ENCODE peak calls at places on chromosomes 7 and 10, in six cellular contexts. One of them, this sample, is unnamed.

GRCh38 chr7:16933296-16934248 is 51.8 kb upstream of the AGR3 start:
- DNase-seq in heart right ventricle: no peak
- DNase-seq in upper lobe of right lung: no peak
- DNase-seq in transverse colon: no peak
- DNase-seq in thoracic aorta: no peak
- DNase-seq in CD8-positive, alpha-beta memory T cell: no peak
- DNase-seq in this sample: no peak

GRCh38 chr10:131786756-131787605 is 113.8 kb upstream of the PPP2R2D start:
- DNase-seq in heart right ventricle: no peak
- DNase-seq in upper lobe of right lung: no peak
- DNase-seq in transverse colon: no peak
- DNase-seq in thoracic aorta: no peak
- DNase-seq in CD8-positive, alpha-beta memory T cell: no peak
- DNase-seq in this sample: no peak

GRCh38 chr10:133141144-133141962 is 18.7 kb upstream of the KNDC1 start:
- DNase-seq in heart right ventricle: no peak
- DNase-seq in upper lobe of right lung: no peak
- DNase-seq in transverse colon: no peak
- DNase-seq in thoracic aorta: no peak
- DNase-seq in CD8-positive, alpha-beta memory T cell: no peak
- DNase-seq in this sample: no peak

GRCh38 chr10:69075431-69075830 is 12.5 kb upstream of the SRGN start:
- DNase-seq in heart right ventricle: no peak
- DNase-seq in upper lobe of right lung: no peak
- DNase-seq in transverse colon: no peak
- DNase-seq in thoracic aorta: no peak
- DNase-seq in CD8-positive, alpha-beta memory T cell: no peak
- DNase-seq in this sample: no peak

GRCh38 chr10:110226926-110227641 is 19.7 kb downstream of the MXI1 start:
- DNase-seq in heart right ventricle: peak; percentile 82
- DNase-seq in upper lobe of right lung: peak; percentile 91
- DNase-seq in transverse colon: peak; percentile 75
- DNase-seq in thoracic aorta: peak; percentile 40
- DNase-seq in CD8-positive, alpha-beta memory T cell: peak; percentile 69
- DNase-seq in this sample: peak; percentile 86

GRCh38 chr7:93461350-93461749 is 113.2 kb downstream of the CALCR start:
- DNase-seq in heart right ventricle: no peak
- DNase-seq in upper lobe of right lung: no peak
- DNase-seq in transverse colon: no peak
- DNase-seq in thoracic aorta: no peak
- DNase-seq in CD8-positive, alpha-beta memory T cell: no peak
- DNase-seq in this sample: no peak

GRCh38 chr10:53836638-53837037 is 964.4 kb downstream of the PCDH15 start:
- DNase-seq in heart right ventricle: no peak
- DNase-seq in upper lobe of right lung: no peak
- DNase-seq in transverse colon: no peak
- DNase-seq in thoracic aorta: no peak
- DNase-seq in CD8-positive, alpha-beta memory T cell: no peak
- DNase-seq in this sample: no peak

GRCh38 chr7:50470250-50471163 is 20.4 kb upstream of the FIGNL1 start:
- DNase-seq in heart right ventricle: no peak
- DNase-seq in upper lobe of right lung: no peak
- DNase-seq in transverse colon: no peak
- DNase-seq in thoracic aorta: no peak
- DNase-seq in CD8-positive, alpha-beta memory T cell: no peak
- DNase-seq in this sample: no peak

GRCh38 chr7:111708072-111708471 is 145.8 kb upstream of the IMMP2L start:
- DNase-seq in heart right ventricle: no peak
- DNase-seq in upper lobe of right lung: no peak
- DNase-seq in transverse colon: no peak
- DNase-seq in thoracic aorta: no peak
- DNase-seq in CD8-positive, alpha-beta memory T cell: no peak
- DNase-seq in this sample: no peak

GRCh38 chr10:62270020-62270419 is 1.4 kb upstream of the RTKN2 start:
- DNase-seq in heart right ventricle: no peak
- DNase-seq in upper lobe of right lung: no peak
- DNase-seq in transverse colon: no peak
- DNase-seq in thoracic aorta: no peak
- DNase-seq in CD8-positive, alpha-beta memory T cell: no peak
- DNase-seq in this sample: no peak

GRCh38 chr10:74290703-74291102 is 139.7 kb downstream of the ADK start:
- DNase-seq in heart right ventricle: no peak
- DNase-seq in upper lobe of right lung: no peak
- DNase-seq in transverse colon: no peak
- DNase-seq in thoracic aorta: no peak
- DNase-seq in CD8-positive, alpha-beta memory T cell: no peak
- DNase-seq in this sample: no peak
- H3K27ac ChIP-seq in heart right ventricle: peak overlapping the region; percentile 63
- H3K27ac ChIP-seq in upper lobe of right lung: no peak overlapping the region
- H3K27ac ChIP-seq in transverse colon: peak overlapping the region; percentile 23
- H3K27ac ChIP-seq in thoracic aorta: peak overlapping the region; percentile 71
- H3K27ac ChIP-seq in CD8-positive, alpha-beta memory T cell: no peak overlapping the region
- H3K27ac ChIP-seq in this sample: peak overlapping the region; percentile 62

GRCh38 chr10:121598261-121599249 is at the start of gene FGFR2:
- DNase-seq in heart right ventricle: peak; percentile 79
- DNase-seq in upper lobe of right lung: peak; percentile 92
- DNase-seq in transverse colon: peak; percentile 88
- DNase-seq in thoracic aorta: no peak
- DNase-seq in CD8-positive, alpha-beta memory T cell: peak; percentile 25
- DNase-seq in this sample: peak; percentile 92

GRCh38 chr10:121597504-121598241 is 571 bp downstream of the FGFR2 start:
- DNase-seq in heart right ventricle: peak; percentile 16
- DNase-seq in upper lobe of right lung: no peak
- DNase-seq in transverse colon: peak; percentile 20
- DNase-seq in thoracic aorta: no peak
- DNase-seq in CD8-positive, alpha-beta memory T cell: no peak
- DNase-seq in this sample: peak; percentile 71

GRCh38 chr10:121595806-121596667 is 2.2 kb downstream of the FGFR2 start:
- DNase-seq in heart right ventricle: no peak
- DNase-seq in upper lobe of right lung: no peak
- DNase-seq in transverse colon: no peak
- DNase-seq in thoracic aorta: no peak
- DNase-seq in CD8-positive, alpha-beta memory T cell: no peak
- DNase-seq in this sample: peak; percentile 44

GRCh38 chr10:121595321-121595805 is 2.9 kb downstream of the FGFR2 start:
- DNase-seq in heart right ventricle: no peak
- DNase-seq in upper lobe of right lung: no peak
- DNase-seq in transverse colon: no peak
- DNase-seq in thoracic aorta: no peak
- DNase-seq in CD8-positive, alpha-beta memory T cell: no peak
- DNase-seq in this sample: no peak

DNA sequence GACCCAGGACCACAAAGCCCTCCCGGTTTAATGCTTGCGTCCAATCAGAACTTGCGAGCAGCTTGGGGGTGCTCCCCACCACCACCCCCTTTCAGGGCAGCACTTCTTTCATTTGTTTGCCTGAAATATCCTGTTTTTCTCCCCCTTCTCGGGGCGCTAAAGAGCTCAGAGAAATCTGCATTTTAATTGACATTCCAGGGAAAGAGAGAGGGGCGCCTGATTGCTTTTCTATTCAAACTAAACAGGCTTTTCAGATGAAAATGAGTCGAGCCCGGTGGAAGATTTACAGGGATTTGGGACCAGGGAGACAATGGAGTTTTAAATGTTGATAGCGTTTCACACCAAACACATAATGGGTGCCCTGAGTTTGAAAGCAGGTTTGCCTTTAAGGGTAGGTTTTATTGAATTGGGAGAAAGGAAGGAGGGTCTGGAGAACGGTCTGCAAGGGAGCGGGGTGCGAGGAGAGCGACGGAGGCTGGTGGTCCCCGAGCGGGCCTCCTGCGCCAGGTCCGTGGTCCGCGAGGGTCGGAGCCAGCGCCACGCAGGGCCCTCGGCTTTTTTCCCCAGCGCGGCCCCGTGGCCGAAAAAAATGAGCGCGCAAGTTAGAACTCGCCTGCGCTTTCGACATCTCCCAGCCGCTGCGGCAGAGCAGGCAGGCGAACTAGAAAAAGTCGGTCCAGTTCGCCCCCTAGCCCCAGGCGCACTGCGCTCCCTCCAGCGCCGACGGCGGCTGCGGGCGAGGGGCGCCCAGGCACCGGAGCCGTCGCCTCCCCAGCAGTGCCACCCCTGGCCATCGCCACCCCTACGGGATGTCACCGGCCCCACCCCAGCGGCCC is 1.4 kb downstream of the FGFR2 start:
- DNase-seq in heart right ventricle: peak; percentile 24
- DNase-seq in upper lobe of right lung: peak; percentile 79
- DNase-seq in transverse colon: peak; percentile 55
- DNase-seq in thoracic aorta: no peak
- DNase-seq in CD8-positive, alpha-beta memory T cell: no peak
- DNase-seq in this sample: peak; percentile 72
- H3K4me1 ChIP-seq in heart right ventricle: peaks cover 14% of the 10 kb centered on the region
- H3K4me1 ChIP-seq in upper lobe of right lung: peaks cover 3% of the 10 kb centered on the region
- H3K4me1 ChIP-seq in transverse colon: peaks cover 7% of the 10 kb centered on the region
- H3K4me1 ChIP-seq in thoracic aorta: no peaks in the 10 kb centered on the region
- H3K4me1 ChIP-seq in CD8-positive, alpha-beta memory T cell: no peaks in the 10 kb centered on the region
- H3K4me1 ChIP-seq in this sample: no peaks in the 10 kb centered on the region

GRCh38 chr10:78568664-78569063 is 500.1 kb upstream of the ZMIZ1 start:
- DNase-seq in heart right ventricle: no peak
- DNase-seq in upper lobe of right lung: no peak
- DNase-seq in transverse colon: no peak
- DNase-seq in thoracic aorta: no peak
- DNase-seq in CD8-positive, alpha-beta memory T cell: no peak
- DNase-seq in this sample: no peak
- H3K27ac ChIP-seq in heart right ventricle: no peak overlapping the region
- H3K27ac ChIP-seq in upper lobe of right lung: no peak overlapping the region
- H3K27ac ChIP-seq in transverse colon: no peak overlapping the region
- H3K27ac ChIP-seq in thoracic aorta: no peak overlapping the region
- H3K27ac ChIP-seq in CD8-positive, alpha-beta memory T cell: no peak overlapping the region
- H3K27ac ChIP-seq in this sample: no peak overlapping the region

DNA sequence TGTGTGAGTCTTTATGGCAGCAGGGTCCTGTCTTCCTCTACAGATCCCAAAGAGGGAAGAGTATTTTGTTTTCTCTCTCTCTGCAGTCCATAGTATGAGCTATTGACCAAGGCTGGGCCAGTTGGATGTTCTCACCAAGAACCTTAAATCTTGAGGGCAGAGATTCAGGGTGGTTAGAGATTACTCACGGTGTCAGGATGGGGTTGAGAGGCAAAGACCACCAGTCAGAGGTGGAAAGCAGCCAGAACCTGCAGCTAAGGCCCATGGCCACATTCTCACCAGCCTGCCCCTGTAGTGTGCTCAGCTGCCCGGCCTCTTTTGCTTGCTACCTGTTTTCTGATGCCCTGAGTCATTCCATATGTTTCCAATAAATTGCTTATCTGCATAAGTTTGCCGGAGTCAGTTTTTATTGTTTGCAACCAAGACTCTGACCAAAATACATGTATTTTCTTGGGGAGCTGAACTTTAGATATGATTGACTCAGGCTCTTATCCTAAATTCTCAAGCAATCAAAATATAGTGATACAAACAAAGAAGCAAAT is 67.0 kb downstream of the MAP3K8 start:
- DNase-seq in heart right ventricle: no peak
- DNase-seq in upper lobe of right lung: no peak
- DNase-seq in transverse colon: no peak
- DNase-seq in thoracic aorta: no peak
- DNase-seq in CD8-positive, alpha-beta memory T cell: no peak
- DNase-seq in this sample: no peak
- H3K4me1 ChIP-seq in heart right ventricle: peaks cover 62% of the 10 kb centered on the region
- H3K4me1 ChIP-seq in upper lobe of right lung: peaks cover 17% of the 10 kb centered on the region
- H3K4me1 ChIP-seq in transverse colon: peaks cover 5% of the 10 kb centered on the region
- H3K4me1 ChIP-seq in thoracic aorta: peaks cover 3% of the 10 kb centered on the region
- H3K4me1 ChIP-seq in CD8-positive, alpha-beta memory T cell: peaks cover 69% of the 10 kb centered on the region
- H3K4me1 ChIP-seq in this sample: peaks cover 3% of the 10 kb centered on the region

GRCh38 chr10:88081457-88082054 is 218.1 kb downstream of the PTEN start:
- DNase-seq in heart right ventricle: no peak
- DNase-seq in upper lobe of right lung: no peak
- DNase-seq in transverse colon: no peak
- DNase-seq in thoracic aorta: no peak
- DNase-seq in CD8-positive, alpha-beta memory T cell: no peak
- DNase-seq in this sample: no peak

GRCh38 chr10:88074971-88075370 is 211.5 kb downstream of the PTEN start:
- DNase-seq in heart right ventricle: no peak
- DNase-seq in upper lobe of right lung: no peak
- DNase-seq in transverse colon: no peak
- DNase-seq in thoracic aorta: no peak
- DNase-seq in CD8-positive, alpha-beta memory T cell: no peak
- DNase-seq in this sample: no peak

GRCh38 chr10:88080213-88080612 is 216.8 kb downstream of the PTEN start:
- DNase-seq in heart right ventricle: no peak
- DNase-seq in upper lobe of right lung: no peak
- DNase-seq in transverse colon: no peak
- DNase-seq in thoracic aorta: no peak
- DNase-seq in CD8-positive, alpha-beta memory T cell: no peak
- DNase-seq in this sample: no peak

GRCh38 chr10:88076027-88076880 is 212.8 kb downstream of the PTEN start:
- DNase-seq in heart right ventricle: no peak
- DNase-seq in upper lobe of right lung: no peak
- DNase-seq in transverse colon: no peak
- DNase-seq in thoracic aorta: no peak
- DNase-seq in CD8-positive, alpha-beta memory T cell: no peak
- DNase-seq in this sample: no peak

GRCh38 chr10:88077977-88078376 is 214.6 kb downstream of the PTEN start:
- DNase-seq in heart right ventricle: no peak
- DNase-seq in upper lobe of right lung: no peak
- DNase-seq in transverse colon: no peak
- DNase-seq in thoracic aorta: no peak
- DNase-seq in CD8-positive, alpha-beta memory T cell: no peak
- DNase-seq in this sample: no peak
- H3K27ac ChIP-seq in heart right ventricle: no peak overlapping the region
- H3K27ac ChIP-seq in upper lobe of right lung: no peak overlapping the region
- H3K27ac ChIP-seq in transverse colon: no peak overlapping the region
- H3K27ac ChIP-seq in thoracic aorta: no peak overlapping the region
- H3K27ac ChIP-seq in CD8-positive, alpha-beta memory T cell: no peak overlapping the region
- H3K27ac ChIP-seq in this sample: no peak overlapping the region

GRCh38 chr7:46720761-46721160 is 799.7 kb upstream of the IGFBP3 start:
- DNase-seq in heart right ventricle: no peak
- DNase-seq in upper lobe of right lung: no peak
- DNase-seq in transverse colon: no peak
- DNase-seq in thoracic aorta: no peak
- DNase-seq in CD8-positive, alpha-beta memory T cell: no peak
- DNase-seq in this sample: no peak

GRCh38 chr7:46723742-46724141 is 802.7 kb upstream of the IGFBP3 start:
- DNase-seq in heart right ventricle: no peak
- DNase-seq in upper lobe of right lung: no peak
- DNase-seq in transverse colon: no peak
- DNase-seq in thoracic aorta: no peak
- DNase-seq in CD8-positive, alpha-beta memory T cell: no peak
- DNase-seq in this sample: no peak

GRCh38 chr7:46723003-46723402 is 801.9 kb upstream of the IGFBP3 start:
- DNase-seq in heart right ventricle: no peak
- DNase-seq in upper lobe of right lung: no peak
- DNase-seq in transverse colon: no peak
- DNase-seq in thoracic aorta: no peak
- DNase-seq in CD8-positive, alpha-beta memory T cell: no peak
- DNase-seq in this sample: no peak

GRCh38 chr7:46725136-46725535 is 804.1 kb upstream of the IGFBP3 start:
- DNase-seq in heart right ventricle: no peak
- DNase-seq in upper lobe of right lung: no peak
- DNase-seq in transverse colon: no peak
- DNase-seq in thoracic aorta: no peak
- DNase-seq in CD8-positive, alpha-beta memory T cell: no peak
- DNase-seq in this sample: no peak

DNA sequence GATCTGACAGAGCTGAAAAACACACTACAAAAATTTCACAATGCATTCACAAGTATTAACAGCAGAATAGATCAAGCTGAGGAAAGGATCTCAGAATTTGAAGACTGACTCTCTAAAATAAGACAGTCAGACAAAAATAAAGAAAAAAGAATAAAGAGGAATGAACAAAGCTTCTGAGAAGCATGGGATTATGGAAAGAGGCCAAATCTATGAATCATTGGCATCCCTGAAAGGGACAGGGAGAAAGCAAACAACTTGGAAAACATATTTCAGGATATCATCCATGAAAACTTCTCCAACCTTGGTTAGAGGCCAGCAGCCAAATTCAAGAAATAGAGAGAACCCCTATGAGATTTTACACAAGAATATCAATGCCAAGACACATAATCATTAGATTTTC is 804.8 kb upstream of the IGFBP3 start:
- DNase-seq in heart right ventricle: no peak
- DNase-seq in upper lobe of right lung: no peak
- DNase-seq in transverse colon: no peak
- DNase-seq in thoracic aorta: no peak
- DNase-seq in CD8-positive, alpha-beta memory T cell: no peak
- DNase-seq in this sample: no peak
- H3K4me1 ChIP-seq in heart right ventricle: no peaks in the 10 kb centered on the region
- H3K4me1 ChIP-seq in upper lobe of right lung: no peaks in the 10 kb centered on the region
- H3K4me1 ChIP-seq in transverse colon: no peaks in the 10 kb centered on the region
- H3K4me1 ChIP-seq in thoracic aorta: no peaks in the 10 kb centered on the region
- H3K4me1 ChIP-seq in CD8-positive, alpha-beta memory T cell: no peaks in the 10 kb centered on the region
- H3K4me1 ChIP-seq in this sample: no peaks in the 10 kb centered on the region